ENCODE peak calls at places on chromosome 7, in ten cellular contexts. X is hepatocyte; N is uterus; S is CD4-positive, alpha-beta T cell; M is fibroblast of villous mesenchyme; V is fibroblast of lung; J is foreskin keratinocyte; K is psoas muscle; I is GM06990; P is IMR-90. D is an unnamed sample.

GRCh38 chr7:154532771-154533170 is 470.2 kb downstream of the PAXIP1 start:
- DNase-seq in P (no peak), K (no peak), I (no peak), J (no peak), V (no peak), M (no peak), S (no peak), X (no peak), N (no peak), D (no peak)

GRCh38 chr7:52831321-52831720 is 204.1 kb upstream of the POM121L12 start:
- DNase-seq in N (no peak), J (no peak), I (no peak), K (no peak), P (no peak), M (no peak), S (no peak), X (no peak), V (peak; percentile 49), D (no peak)

GRCh38 chr7:51011710-51012350 is 229.1 kb upstream of the GRB10 start:
- DNase-seq in J (no peak), V (no peak), M (no peak), S (no peak), P (no peak), N (no peak), X (no peak), I (no peak), K (no peak), D (no peak)

GRCh38 chr7:142811154-142811737 is 40.5 kb downstream of the PRSS2 start:
- DNase-seq in I (peak; percentile 39), V (peak; percentile 58), K (no peak), J (no peak), N (no peak), M (peak; percentile 65), P (peak; percentile 54), X (peak; percentile 46), S (no peak), D (peak; percentile 35)

GRCh38 chr7:134710854-134711624 is 64.4 kb downstream of the BPGM start:
- DNase-seq in M (peak; percentile 44), P (peak; percentile 43), J (peak; percentile 62), K (no peak), N (no peak), X (peak; percentile 34), I (no peak), V (peak; percentile 73), S (peak; percentile 45), D (no peak)

GRCh38 chr7:113698556-113699220 is 220.1 kb downstream of the PPP1R3A start:
- DNase-seq in K (no peak), S (no peak), X (peak; percentile 53), M (peak; percentile 20), N (no peak), V (peak; percentile 12), J (no peak), I (no peak), P (peak; percentile 39), D (peak; percentile 7)

GRCh38 chr7:81447351-81447952 is 322.4 kb downstream of the HGF start:
- DNase-seq in P (peak; percentile 70), N (no peak), V (peak; percentile 65), M (peak; percentile 68), I (no peak), K (no peak), S (no peak), X (peak; percentile 69), J (peak; percentile 22), D (no peak)

GRCh38 chr7:74026406-74027123 is 1.4 kb upstream of the ELN start:
- DNase-seq in I (peak; percentile 50), N (peak; percentile 86), M (peak; percentile 50), S (peak; percentile 50), V (peak; percentile 41), P (peak; percentile 46), K (peak; percentile 88), X (peak; percentile 78), J (no peak), D (peak; percentile 90)

GRCh38 chr7:29146888-29147609 is 712 bp upstream of the CPVL start:
- DNase-seq in K (peak; percentile 83), I (no peak), S (no peak), N (no peak), X (peak; percentile 16), V (peak; percentile 8), P (no peak), J (no peak), M (peak; percentile 57), D (no peak)

GRCh38 chr7:137354361-137354760 is 10.8 kb upstream of the PTN start:
- DNase-seq in N (no peak), M (no peak), X (peak; percentile 39), V (peak; percentile 72), P (peak; percentile 69), I (no peak), J (no peak), K (no peak), S (no peak), D (no peak)

GRCh38 chr7:120259382-120259781 is 13.6 kb upstream of the KCND2 start:
- DNase-seq in I (no peak), K (no peak), S (no peak), V (peak; percentile 59), J (no peak), M (no peak), N (no peak), X (no peak), P (peak; percentile 8), D (no peak)

GRCh38 chr7:37930226-37930948 is 9.9 kb downstream of the EPDR1 start:
- DNase-seq in I (no peak), N (no peak), S (no peak), P (no peak), K (no peak), M (peak; percentile 57), J (no peak), V (peak; percentile 90), X (no peak), D (no peak)

GRCh38 chr7:149598721-149599308 is 101.2 kb upstream of the ZNF746 start:
- DNase-seq in J (peak; percentile 9), N (no peak), K (no peak), P (peak; percentile 38), M (peak; percentile 33), V (peak; percentile 27), S (no peak), X (peak; percentile 38), I (peak; percentile 28), D (peak; percentile 48)

GRCh38 chr7:98922392-98923107 is 44.2 kb downstream of the TRRAP start:
- DNase-seq in J (no peak), S (no peak), P (peak; percentile 76), M (peak; percentile 76), N (no peak), I (no peak), K (no peak), V (peak; percentile 54), X (peak; percentile 56), D (no peak)

GRCh38 chr7:96329189-96329588 is 7.3 kb upstream of the SLC25A13 start:
- DNase-seq in S (no peak), P (no peak), J (no peak), X (no peak), N (no peak), M (no peak), V (no peak), I (no peak), K (no peak), D (no peak)
- TF ChIP-seq CTCF in S (no peak), P (no peak), J (no peak), X (no peak), N (no peak), M (no peak), V (no peak), I (no peak), K (no peak), D (no peak)

GRCh38 chr7:732094-732541 is 5.0 kb upstream of the PRKAR1B start:
- DNase-seq in P (no peak), N (no peak), J (no peak), S (no peak), X (peak; percentile 75), M (peak; percentile 47), I (no peak), K (peak; percentile 61), V (peak; percentile 38), D (no peak)
- TF ChIP-seq CTCF in P (no peak), N (peak; percentile 21), J (peak; percentile 15), S (no peak), X (no peak), M (peak; percentile 42), I (no peak), K (peak; percentile 40), V (no peak), D (no peak)

DNA sequence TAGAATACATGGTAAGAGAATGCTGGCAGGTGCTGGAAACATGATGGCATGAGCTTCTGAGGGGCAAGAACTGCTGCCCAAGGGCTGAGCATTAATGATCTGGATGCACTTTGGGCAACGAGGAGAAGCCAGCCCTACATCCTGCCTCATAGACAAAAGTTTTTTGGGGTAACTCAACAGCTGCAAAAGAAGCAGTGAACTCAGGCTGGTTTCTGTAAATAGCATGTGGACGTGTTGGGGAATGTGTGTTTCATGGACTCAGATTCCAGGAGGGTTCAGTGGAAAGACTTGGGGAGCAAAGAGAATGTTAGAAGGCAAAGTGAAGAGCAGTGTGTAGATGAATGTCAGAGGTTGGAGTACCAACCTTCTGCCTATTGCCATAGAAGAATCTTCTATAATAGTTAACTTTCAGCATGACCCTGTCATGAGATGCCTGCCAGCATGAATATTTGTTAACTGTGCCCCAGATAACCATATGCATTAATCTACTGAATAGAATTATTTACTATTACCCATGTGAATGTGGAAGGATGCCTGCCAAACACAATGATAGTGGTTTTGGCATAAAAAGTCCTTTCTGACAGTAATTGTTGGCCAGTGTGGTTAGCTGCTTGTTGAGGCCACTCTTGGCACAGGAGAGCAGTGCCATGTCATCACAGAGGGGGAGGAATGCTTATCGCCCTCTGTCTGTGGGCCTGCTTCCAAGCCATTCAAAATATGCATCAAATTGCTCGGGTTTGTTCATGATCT is 165.6 kb downstream of the WNT2 start:
- DNase-seq in J (no peak), P (peak; percentile 87), I (no peak), M (peak; percentile 64), K (peak; percentile 53), V (peak; percentile 97), X (peak; percentile 41), S (no peak), N (peak; percentile 44), D (no peak)
- TF ChIP-seq CTCF in J (peak; percentile 42), P (peak; percentile 44), I (no peak), M (peak; percentile 30), K (no peak), V (peak; percentile 33), X (peak; percentile 26), S (no peak), N (no peak), D (no peak)

GRCh38 chr7:88344271-88344670 is 37.6 kb upstream of the STEAP4 start:
- DNase-seq in J (no peak), V (no peak), K (no peak), N (no peak), M (no peak), X (no peak), S (no peak), I (no peak), P (no peak), D (no peak)

GRCh38 chr7:88346357-88346756 is 39.7 kb upstream of the STEAP4 start:
- DNase-seq in X (no peak), I (no peak), V (no peak), K (no peak), N (no peak), S (no peak), M (no peak), J (no peak), P (no peak), D (no peak)

GRCh38 chr7:88347098-88347497 is 40.4 kb upstream of the STEAP4 start:
- DNase-seq in P (no peak), I (no peak), V (no peak), S (no peak), N (no peak), M (no peak), X (peak; percentile 65), J (no peak), K (no peak), D (no peak)

GRCh38 chr7:88350118-88350517 is 43.4 kb upstream of the STEAP4 start:
- DNase-seq in V (no peak), N (no peak), I (no peak), S (no peak), M (no peak), J (no peak), K (no peak), P (no peak), X (no peak), D (no peak)

GRCh38 chr7:88344956-88345832 is 38.5 kb upstream of the STEAP4 start:
- DNase-seq in V (peak; percentile 25), S (no peak), P (no peak), X (peak; percentile 76), N (no peak), J (no peak), M (peak; percentile 17), I (no peak), K (peak; percentile 57), D (peak; percentile 8)
- TF ChIP-seq CTCF in V (peak; percentile 50), S (no peak), P (peak; percentile 18), X (peak; percentile 79), N (peak; percentile 15), J (peak; percentile 64), M (peak; percentile 53), I (peak; percentile 40), K (peak; percentile 36), D (peak; percentile 3)